ENCODE peak calls at places on chromosomes 2 and 18, in four cellular contexts. One of them, this sample, is unnamed.

GRCh38 chr2:11833601-11834000 is 87.2 kb downstream of the LPIN1 start:
- DNase-seq in left ventricle myocardium inferior: no peak
- DNase-seq in endothelial cell: no peak
- DNase-seq in CD8-positive, alpha-beta T cell: no peak
- DNase-seq in this sample: no peak

GRCh38 chr2:168997113-168997512 is 34.0 kb downstream of the ABCB11 start:
- DNase-seq in left ventricle myocardium inferior: no peak
- DNase-seq in endothelial cell: no peak
- DNase-seq in CD8-positive, alpha-beta T cell: no peak
- DNase-seq in this sample: no peak

GRCh38 chr18:64717026-64717425 is 568.1 kb upstream of the LINC00305 start:
- DNase-seq in CD8-positive, alpha-beta T cell: no peak
- DNase-seq in left ventricle myocardium inferior: no peak
- DNase-seq in endothelial cell: no peak
- DNase-seq in this sample: no peak

GRCh38 chr2:9498210-9498609 is 23.9 kb downstream of the IAH1 start:
- DNase-seq in left ventricle myocardium inferior: no peak
- DNase-seq in CD8-positive, alpha-beta T cell: no peak
- DNase-seq in endothelial cell: no peak
- DNase-seq in this sample: no peak

GRCh38 chr2:86703704-86704370 is 16.3 kb upstream of the RMND5A start:
- DNase-seq in endothelial cell: no peak
- DNase-seq in left ventricle myocardium inferior: peak; percentile 39
- DNase-seq in CD8-positive, alpha-beta T cell: no peak
- DNase-seq in this sample: no peak

GRCh38 chr18:23106575-23106974 is 28.7 kb upstream of the CABLES1 start:
- DNase-seq in left ventricle myocardium inferior: no peak
- DNase-seq in CD8-positive, alpha-beta T cell: no peak
- DNase-seq in endothelial cell: no peak
- DNase-seq in this sample: no peak

GRCh38 chr2:74530239-74531161 is 767 bp downstream of the HTRA2 start:
- DNase-seq in endothelial cell: peak; percentile 29
- DNase-seq in CD8-positive, alpha-beta T cell: no peak
- DNase-seq in left ventricle myocardium inferior: no peak
- DNase-seq in this sample: peak; percentile 27

GRCh38 chr2:113175736-113176695 is 2.2 kb downstream of the PSD4 start:
- DNase-seq in left ventricle myocardium inferior: no peak
- DNase-seq in CD8-positive, alpha-beta T cell: no peak
- DNase-seq in endothelial cell: no peak
- DNase-seq in this sample: no peak

GRCh38 chr2:231187736-231188505 is 10.5 kb upstream of the ARMC9 start:
- DNase-seq in left ventricle myocardium inferior: peak; percentile 47
- DNase-seq in endothelial cell: no peak
- DNase-seq in CD8-positive, alpha-beta T cell: no peak
- DNase-seq in this sample: no peak

GRCh38 chr2:108316194-108316880 is 27.6 kb downstream of the SULT1C2 start:
- DNase-seq in left ventricle myocardium inferior: no peak
- DNase-seq in CD8-positive, alpha-beta T cell: no peak
- DNase-seq in endothelial cell: no peak
- DNase-seq in this sample: no peak

GRCh38 chr2:107592225-107592624 is 234.5 kb upstream of the RGPD4 start:
- DNase-seq in CD8-positive, alpha-beta T cell: no peak
- DNase-seq in left ventricle myocardium inferior: no peak
- DNase-seq in endothelial cell: no peak
- DNase-seq in this sample: no peak

GRCh38 chr2:205869439-205869838 is 187.1 kb downstream of the NRP2 start:
- DNase-seq in left ventricle myocardium inferior: no peak
- DNase-seq in CD8-positive, alpha-beta T cell: no peak
- DNase-seq in endothelial cell: no peak
- DNase-seq in this sample: no peak

GRCh38 chr2:151560289-151560688 is 150.6 kb downstream of the RIF1 start:
- DNase-seq in CD8-positive, alpha-beta T cell: no peak
- DNase-seq in left ventricle myocardium inferior: no peak
- DNase-seq in endothelial cell: no peak
- DNase-seq in this sample: no peak

GRCh38 chr18:79182047-79182713 is 113.0 kb downstream of the ATP9B start:
- DNase-seq in left ventricle myocardium inferior: no peak
- DNase-seq in CD8-positive, alpha-beta T cell: no peak
- DNase-seq in endothelial cell: no peak
- DNase-seq in this sample: no peak

GRCh38 chr2:45860136-45861106 is 208.9 kb downstream of the PRKCE start:
- DNase-seq in endothelial cell: no peak
- DNase-seq in CD8-positive, alpha-beta T cell: no peak
- DNase-seq in left ventricle myocardium inferior: peak; percentile 51
- DNase-seq in this sample: peak; percentile 36

GRCh38 chr2:164843346-164843841 is 1.8 kb upstream of the COBLL1 start:
- DNase-seq in CD8-positive, alpha-beta T cell: no peak
- DNase-seq in left ventricle myocardium inferior: no peak
- DNase-seq in endothelial cell: no peak
- DNase-seq in this sample: no peak

GRCh38 chr2:43303889-43304288 is 77.5 kb upstream of the ZFP36L2 start:
- DNase-seq in CD8-positive, alpha-beta T cell: no peak
- DNase-seq in left ventricle myocardium inferior: no peak
- DNase-seq in endothelial cell: no peak
- DNase-seq in this sample: no peak

GRCh38 chr2:42342795-42343241 is 18.2 kb downstream of the COX7A2L start:
- DNase-seq in endothelial cell: no peak
- DNase-seq in CD8-positive, alpha-beta T cell: no peak
- DNase-seq in left ventricle myocardium inferior: no peak
- DNase-seq in this sample: no peak

GRCh38 chr2:190469770-190470169 is 61.6 kb downstream of the MFSD6 start:
- DNase-seq in left ventricle myocardium inferior: no peak
- DNase-seq in CD8-positive, alpha-beta T cell: no peak
- DNase-seq in endothelial cell: peak; percentile 22
- DNase-seq in this sample: no peak

GRCh38 chr18:22558945-22559385 is 141.2 kb upstream of the CTAGE1 start:
- DNase-seq in CD8-positive, alpha-beta T cell: no peak
- DNase-seq in left ventricle myocardium inferior: peak; percentile 66
- DNase-seq in endothelial cell: peak; percentile 49
- DNase-seq in this sample: peak; percentile 8

GRCh38 chr2:188395903-188396699 is 104.4 kb downstream of the GULP1 start:
- DNase-seq in left ventricle myocardium inferior: no peak
- DNase-seq in endothelial cell: no peak
- DNase-seq in CD8-positive, alpha-beta T cell: no peak
- DNase-seq in this sample: no peak
- TF ChIP-seq CTCF in left ventricle myocardium inferior: no peak
- TF ChIP-seq CTCF in endothelial cell: no peak
- TF ChIP-seq CTCF in CD8-positive, alpha-beta T cell: no peak
- TF ChIP-seq CTCF in this sample: no peak

GRCh38 chr18:24534737-24535136 is 74.3 kb downstream of the HRH4 start:
- DNase-seq in CD8-positive, alpha-beta T cell: no peak
- DNase-seq in left ventricle myocardium inferior: no peak
- DNase-seq in endothelial cell: no peak
- DNase-seq in this sample: no peak

GRCh38 chr18:24535831-24536230 is 75.4 kb downstream of the HRH4 start:
- DNase-seq in left ventricle myocardium inferior: no peak
- DNase-seq in endothelial cell: no peak
- DNase-seq in CD8-positive, alpha-beta T cell: no peak
- DNase-seq in this sample: no peak

GRCh38 chr18:24536326-24536725 is 75.9 kb downstream of the HRH4 start:
- DNase-seq in left ventricle myocardium inferior: no peak
- DNase-seq in CD8-positive, alpha-beta T cell: no peak
- DNase-seq in endothelial cell: no peak
- DNase-seq in this sample: no peak

GRCh38 chr18:24538421-24539264 is 78.2 kb downstream of the HRH4 start:
- DNase-seq in endothelial cell: no peak
- DNase-seq in left ventricle myocardium inferior: no peak
- DNase-seq in CD8-positive, alpha-beta T cell: no peak
- DNase-seq in this sample: no peak

GRCh38 chr18:24536834-24537233 is 76.4 kb downstream of the HRH4 start:
- DNase-seq in left ventricle myocardium inferior: no peak
- DNase-seq in endothelial cell: no peak
- DNase-seq in CD8-positive, alpha-beta T cell: no peak
- DNase-seq in this sample: no peak
- TF ChIP-seq CTCF in left ventricle myocardium inferior: no peak
- TF ChIP-seq CTCF in endothelial cell: no peak
- TF ChIP-seq CTCF in CD8-positive, alpha-beta T cell: no peak
- TF ChIP-seq CTCF in this sample: no peak

DNA sequence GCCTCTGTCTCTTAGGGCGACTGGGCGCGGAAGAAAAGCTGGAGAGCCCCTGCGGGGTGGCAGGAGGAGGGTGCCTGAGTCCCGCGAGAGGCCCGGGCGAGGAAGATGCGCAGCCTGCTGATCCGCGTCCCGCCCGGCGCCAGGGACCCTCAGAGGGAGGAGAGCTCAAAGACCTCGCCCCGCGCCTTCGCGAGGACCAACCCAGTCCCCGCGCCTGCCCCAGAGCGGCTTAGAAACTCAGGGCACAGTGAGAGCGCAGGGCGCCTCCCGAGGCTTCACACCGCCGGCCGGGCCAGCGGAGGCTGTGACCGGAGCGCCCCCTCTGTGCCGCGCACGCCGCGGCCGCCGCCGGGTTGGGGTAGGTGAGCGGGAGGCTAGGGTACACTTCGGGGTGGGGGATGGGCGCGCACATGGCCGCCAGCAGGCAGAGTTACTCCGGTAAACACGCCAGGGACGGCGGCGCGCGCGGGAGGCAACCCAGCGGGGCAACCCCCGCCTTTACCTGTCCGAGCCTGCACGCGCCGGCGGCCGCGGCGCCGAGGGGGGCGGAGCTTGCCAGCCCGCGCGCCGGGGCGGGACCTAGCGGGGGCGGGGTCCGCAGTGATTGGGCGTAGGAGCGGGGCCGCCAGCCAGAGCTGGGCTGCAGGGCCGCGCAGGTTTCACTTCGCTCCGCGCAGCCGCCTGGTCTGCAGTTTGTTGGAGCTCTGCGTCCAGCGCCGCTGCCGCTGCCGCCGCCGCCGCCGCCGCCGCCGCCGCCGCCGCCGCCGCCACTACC is at the start of gene BCL2L11:
- DNase-seq in endothelial cell: peak; percentile 90
- DNase-seq in CD8-positive, alpha-beta T cell: peak; percentile 81
- DNase-seq in left ventricle myocardium inferior: peak; percentile 93
- DNase-seq in this sample: peak; percentile 86
- TF ChIP-seq CTCF in endothelial cell: no peak
- TF ChIP-seq CTCF in CD8-positive, alpha-beta T cell: no peak
- TF ChIP-seq CTCF in left ventricle myocardium inferior: peak; percentile 40
- TF ChIP-seq CTCF in this sample: no peak

DNA sequence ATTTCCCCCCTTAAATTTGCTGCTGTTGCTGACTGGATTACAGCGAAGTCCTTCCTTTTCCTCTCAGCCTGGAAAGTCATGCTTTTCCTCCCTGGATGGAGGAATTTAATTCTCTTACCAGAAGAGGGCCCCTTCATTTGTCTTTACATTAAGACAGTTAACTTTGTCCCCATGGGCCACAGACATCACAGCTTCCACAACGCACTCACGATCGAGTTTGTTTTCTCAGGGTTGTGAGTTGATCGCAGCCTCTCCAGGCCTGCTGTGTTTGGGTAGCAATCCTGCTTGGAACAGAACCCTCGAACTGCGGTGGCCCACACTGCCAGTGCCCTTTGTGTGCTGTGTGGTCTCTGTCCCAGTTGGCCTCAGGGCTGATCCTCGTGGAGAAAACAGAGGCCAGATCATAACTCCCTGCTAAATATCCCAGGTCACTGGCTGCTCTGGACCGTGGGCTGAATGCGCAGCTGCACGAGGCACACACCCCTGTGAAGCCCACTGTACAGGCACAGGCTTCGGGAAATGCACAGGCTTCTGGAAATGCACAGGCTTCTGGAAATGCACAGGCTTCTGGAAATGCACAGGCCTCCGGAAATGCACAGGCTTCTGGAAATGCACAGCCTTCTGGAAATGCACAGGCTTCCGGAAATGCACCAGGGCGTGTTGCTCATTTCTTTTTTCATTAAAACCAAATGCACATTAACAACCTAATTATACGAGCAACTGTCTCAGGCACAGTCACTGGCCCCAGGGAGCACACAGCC is 2.2 kb upstream of the PDIA6 start:
- DNase-seq in endothelial cell: no peak
- DNase-seq in CD8-positive, alpha-beta T cell: no peak
- DNase-seq in left ventricle myocardium inferior: no peak
- DNase-seq in this sample: no peak
- TF ChIP-seq CTCF in endothelial cell: no peak
- TF ChIP-seq CTCF in CD8-positive, alpha-beta T cell: no peak
- TF ChIP-seq CTCF in left ventricle myocardium inferior: no peak
- TF ChIP-seq CTCF in this sample: no peak

GRCh38 chr2:182132605-182133004 is 147.0 kb downstream of the PPP1R1C start:
- DNase-seq in CD8-positive, alpha-beta T cell: no peak
- DNase-seq in left ventricle myocardium inferior: no peak
- DNase-seq in endothelial cell: no peak
- DNase-seq in this sample: no peak
- TF ChIP-seq CTCF in CD8-positive, alpha-beta T cell: no peak
- TF ChIP-seq CTCF in left ventricle myocardium inferior: peak; percentile 18
- TF ChIP-seq CTCF in endothelial cell: no peak
- TF ChIP-seq CTCF in this sample: peak; percentile 50